ENCODE peak calls at places on chromosomes 1 and 21, in four cellular contexts. One of them, this sample, is unnamed.

GRCh38 chr1:232983375-232983774 is 33.0 kb downstream of the NTPCR start:
- DNase-seq in fibroblast of lung: no peak
- DNase-seq in substantia nigra: no peak
- DNase-seq in CD4-positive, alpha-beta T cell: no peak
- DNase-seq in this sample: no peak

GRCh38 chr1:70993841-70994240 is 53.8 kb downstream of the PTGER3 start:
- DNase-seq in fibroblast of lung: no peak
- DNase-seq in substantia nigra: no peak
- DNase-seq in CD4-positive, alpha-beta T cell: no peak
- DNase-seq in this sample: no peak

GRCh38 chr1:65791860-65792670 is 630 bp upstream of the PDE4B start:
- DNase-seq in fibroblast of lung: peak
- DNase-seq in substantia nigra: no peak
- DNase-seq in CD4-positive, alpha-beta T cell: no peak
- DNase-seq in this sample: no peak

GRCh38 chr1:59638172-59638800 is 176.5 kb upstream of the HOOK1 start:
- DNase-seq in fibroblast of lung: peak
- DNase-seq in substantia nigra: no peak
- DNase-seq in CD4-positive, alpha-beta T cell: no peak
- DNase-seq in this sample: no peak

GRCh38 chr1:6472391-6472790 is 6.4 kb upstream of the TNFRSF25 start:
- DNase-seq in fibroblast of lung: no peak
- DNase-seq in substantia nigra: no peak
- DNase-seq in CD4-positive, alpha-beta T cell: no peak
- DNase-seq in this sample: no peak

GRCh38 chr1:24992761-24993211 is 62.7 kb upstream of the RUNX3 start:
- DNase-seq in fibroblast of lung: no peak
- DNase-seq in substantia nigra: no peak
- DNase-seq in CD4-positive, alpha-beta T cell: no peak
- DNase-seq in this sample: no peak

GRCh38 chr1:41255978-41256377 is 13.9 kb upstream of the SCMH1 start:
- DNase-seq in fibroblast of lung: no peak
- DNase-seq in substantia nigra: no peak
- DNase-seq in CD4-positive, alpha-beta T cell: no peak
- DNase-seq in this sample: no peak

GRCh38 chr1:109984190-109984455 is 442 bp upstream of the AHCYL1 start:
- DNase-seq in fibroblast of lung: no peak
- DNase-seq in substantia nigra: no peak
- DNase-seq in CD4-positive, alpha-beta T cell: no peak
- DNase-seq in this sample: no peak

GRCh38 chr1:38994196-38994595 is 3.1 kb downstream of the AKIRIN1 start:
- DNase-seq in fibroblast of lung: no peak
- DNase-seq in substantia nigra: no peak
- DNase-seq in CD4-positive, alpha-beta T cell: no peak
- DNase-seq in this sample: no peak

GRCh38 chr1:2224621-2225020 is 3.5 kb upstream of the SKI start:
- DNase-seq in fibroblast of lung: no peak
- DNase-seq in substantia nigra: no peak
- DNase-seq in CD4-positive, alpha-beta T cell: no peak
- DNase-seq in this sample: no peak

GRCh38 chr1:82838066-82838465 is 1037.3 kb downstream of the ADGRL2 start:
- DNase-seq in fibroblast of lung: peak
- DNase-seq in substantia nigra: no peak
- DNase-seq in CD4-positive, alpha-beta T cell: no peak
- DNase-seq in this sample: no peak

GRCh38 chr1:29894311-29894710 is 658.0 kb downstream of the PTPRU start:
- DNase-seq in fibroblast of lung: no peak
- DNase-seq in substantia nigra: no peak
- DNase-seq in CD4-positive, alpha-beta T cell: no peak
- DNase-seq in this sample: no peak

GRCh38 chr1:54542962-54543539 is 5.0 kb upstream of the ACOT11 start:
- DNase-seq in fibroblast of lung: no peak
- DNase-seq in substantia nigra: no peak
- DNase-seq in CD4-positive, alpha-beta T cell: no peak
- DNase-seq in this sample: no peak

GRCh38 chr1:3173113-3173745 is 104.2 kb downstream of the PRDM16 start:
- DNase-seq in fibroblast of lung: no peak
- DNase-seq in substantia nigra: no peak
- DNase-seq in CD4-positive, alpha-beta T cell: no peak
- DNase-seq in this sample: no peak

GRCh38 chr1:204924013-204924759 is 53.5 kb downstream of the NFASC start:
- DNase-seq in fibroblast of lung: no peak
- DNase-seq in substantia nigra: no peak
- DNase-seq in CD4-positive, alpha-beta T cell: no peak
- DNase-seq in this sample: no peak

GRCh38 chr1:193435771-193436170 is 249.4 kb upstream of the B3GALT2 start:
- DNase-seq in fibroblast of lung: no peak
- DNase-seq in substantia nigra: no peak
- DNase-seq in CD4-positive, alpha-beta T cell: no peak
- DNase-seq in this sample: no peak

GRCh38 chr1:186541003-186541402 is 80.1 kb upstream of the PDC start:
- DNase-seq in fibroblast of lung: no peak
- DNase-seq in substantia nigra: no peak
- DNase-seq in CD4-positive, alpha-beta T cell: no peak
- DNase-seq in this sample: no peak

GRCh38 chr1:45765999-45766792 is 15.7 kb upstream of the IPP start:
- DNase-seq in fibroblast of lung: no peak
- DNase-seq in substantia nigra: no peak
- DNase-seq in CD4-positive, alpha-beta T cell: no peak
- DNase-seq in this sample: no peak

GRCh38 chr1:27026621-27027574 is 14.2 kb upstream of the TENT5B start:
- DNase-seq in fibroblast of lung: peak
- DNase-seq in substantia nigra: no peak
- DNase-seq in CD4-positive, alpha-beta T cell: no peak
- DNase-seq in this sample: no peak

GRCh38 chr1:76254165-76255043 is 179.9 kb downstream of the ST6GALNAC3 start:
- DNase-seq in fibroblast of lung: peak
- DNase-seq in substantia nigra: no peak
- DNase-seq in CD4-positive, alpha-beta T cell: no peak
- DNase-seq in this sample: no peak

GRCh38 chr1:202251424-202252256 is 58.0 kb downstream of the LGR6 start:
- DNase-seq in fibroblast of lung: no peak
- DNase-seq in substantia nigra: no peak
- DNase-seq in CD4-positive, alpha-beta T cell: no peak
- DNase-seq in this sample: no peak

GRCh38 chr1:88394958-88395357 is 289.1 kb upstream of the PKN2 start:
- DNase-seq in fibroblast of lung: peak
- DNase-seq in substantia nigra: no peak
- DNase-seq in CD4-positive, alpha-beta T cell: no peak
- DNase-seq in this sample: no peak

GRCh38 chr1:41357451-41358151 is 3.6 kb upstream of the FOXO6 start:
- DNase-seq in fibroblast of lung: no peak
- DNase-seq in substantia nigra: no peak
- DNase-seq in CD4-positive, alpha-beta T cell: no peak
- DNase-seq in this sample: no peak

GRCh38 chr1:231828182-231828920 is 201.8 kb downstream of the DISC1 start:
- DNase-seq in fibroblast of lung: peak
- DNase-seq in substantia nigra: no peak
- DNase-seq in CD4-positive, alpha-beta T cell: no peak
- DNase-seq in this sample: no peak

GRCh38 chr1:39754906-39755504 is 16.1 kb downstream of the OXCT2 start:
- DNase-seq in fibroblast of lung: peak
- DNase-seq in substantia nigra: no peak
- DNase-seq in CD4-positive, alpha-beta T cell: no peak
- DNase-seq in this sample: no peak

GRCh38 chr1:244861683-244862082 is 2.7 kb downstream of the HNRNPU start:
- DNase-seq in fibroblast of lung: peak
- DNase-seq in substantia nigra: no peak
- DNase-seq in CD4-positive, alpha-beta T cell: no peak
- DNase-seq in this sample: no peak

GRCh38 chr1:12386130-12386529 is 156.3 kb downstream of the VPS13D start:
- DNase-seq in fibroblast of lung: no peak
- DNase-seq in substantia nigra: no peak
- DNase-seq in CD4-positive, alpha-beta T cell: peak
- DNase-seq in this sample: no peak

GRCh38 chr1:81551942-81552341 is 248.8 kb upstream of the ADGRL2 start:
- DNase-seq in fibroblast of lung: no peak
- DNase-seq in substantia nigra: no peak
- DNase-seq in CD4-positive, alpha-beta T cell: no peak
- DNase-seq in this sample: no peak

GRCh38 chr1:66446261-66447001 is 87.5 kb upstream of the SGIP1 start:
- DNase-seq in fibroblast of lung: peak
- DNase-seq in substantia nigra: no peak
- DNase-seq in CD4-positive, alpha-beta T cell: no peak
- DNase-seq in this sample: peak

GRCh38 chr1:27575861-27576331 is 28.0 kb downstream of the AHDC1 start:
- DNase-seq in fibroblast of lung: peak
- DNase-seq in substantia nigra: peak
- DNase-seq in CD4-positive, alpha-beta T cell: no peak
- DNase-seq in this sample: peak

GRCh38 chr1:167105150-167105840 is 11.4 kb downstream of the STYXL2 start:
- DNase-seq in fibroblast of lung: no peak
- DNase-seq in substantia nigra: no peak
- DNase-seq in CD4-positive, alpha-beta T cell: no peak
- DNase-seq in this sample: no peak

GRCh38 chr1:196535727-196536126 is 72.5 kb downstream of the KCNT2 start:
- DNase-seq in fibroblast of lung: peak
- DNase-seq in substantia nigra: no peak
- DNase-seq in CD4-positive, alpha-beta T cell: no peak
- DNase-seq in this sample: no peak

DNA sequence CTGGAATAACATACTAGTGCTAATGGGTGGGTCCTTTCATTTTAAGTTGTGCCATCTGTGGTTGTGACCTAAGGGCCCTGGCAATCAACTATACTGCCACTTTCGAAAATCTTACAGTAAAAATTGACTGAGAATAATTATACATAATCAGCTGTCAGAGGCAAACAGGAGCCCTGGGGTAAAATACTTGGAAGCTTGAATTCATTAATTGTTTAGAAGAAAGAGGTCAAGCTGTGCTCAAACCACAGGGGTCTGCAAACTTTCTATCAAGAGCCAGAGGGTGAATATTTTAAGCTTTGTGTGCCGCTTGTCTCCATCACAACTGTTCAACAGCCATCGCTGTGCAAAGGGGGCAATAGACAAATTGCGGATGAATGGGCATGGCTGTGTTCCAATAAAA is 35.8 kb upstream of the USP1 start:
- DNase-seq in fibroblast of lung: no peak
- DNase-seq in substantia nigra: no peak
- DNase-seq in CD4-positive, alpha-beta T cell: no peak
- DNase-seq in this sample: no peak
- H3K27ac ChIP-seq in fibroblast of lung: no peak
- H3K27ac ChIP-seq in substantia nigra: no peak
- H3K27ac ChIP-seq in CD4-positive, alpha-beta T cell: no peak
- H3K27ac ChIP-seq in this sample: no peak

DNA sequence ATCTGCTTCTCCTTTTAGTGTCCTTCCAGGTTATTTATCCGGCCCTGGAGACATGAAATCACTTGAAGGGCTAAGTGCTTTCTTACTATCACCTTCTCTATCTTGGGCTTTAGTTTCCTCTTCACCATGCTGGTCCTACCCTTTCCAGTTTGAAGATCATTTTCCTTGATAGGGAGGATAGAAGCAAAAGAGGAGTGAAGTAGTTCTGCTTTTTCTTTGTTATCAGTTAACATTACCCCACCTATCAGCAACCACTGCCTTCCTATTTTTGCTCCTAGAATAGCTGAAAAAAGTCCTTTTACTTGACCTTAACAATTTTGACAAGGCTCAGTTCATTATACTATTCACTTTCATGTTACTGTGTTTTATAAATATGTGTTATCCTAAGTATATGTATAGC is 19.4 kb downstream of the RGL1 start:
- DNase-seq in fibroblast of lung: no peak
- DNase-seq in substantia nigra: no peak
- DNase-seq in CD4-positive, alpha-beta T cell: no peak
- DNase-seq in this sample: no peak
- H3K27ac ChIP-seq in fibroblast of lung: no peak
- H3K27ac ChIP-seq in substantia nigra: no peak
- H3K27ac ChIP-seq in CD4-positive, alpha-beta T cell: no peak
- H3K27ac ChIP-seq in this sample: no peak

GRCh38 chr1:101308001-101308659 is 71.3 kb downstream of the S1PR1 start:
- DNase-seq in fibroblast of lung: no peak
- DNase-seq in substantia nigra: no peak
- DNase-seq in CD4-positive, alpha-beta T cell: no peak
- DNase-seq in this sample: no peak

GRCh38 chr1:101308935-101309333 is 72.1 kb downstream of the S1PR1 start:
- DNase-seq in fibroblast of lung: no peak
- DNase-seq in substantia nigra: no peak
- DNase-seq in CD4-positive, alpha-beta T cell: peak
- DNase-seq in this sample: no peak

GRCh38 chr1:101310484-101310883 is 73.7 kb downstream of the S1PR1 start:
- DNase-seq in fibroblast of lung: no peak
- DNase-seq in substantia nigra: no peak
- DNase-seq in CD4-positive, alpha-beta T cell: no peak
- DNase-seq in this sample: no peak

GRCh38 chr1:101311146-101311892 is 74.5 kb downstream of the S1PR1 start:
- DNase-seq in fibroblast of lung: no peak
- DNase-seq in substantia nigra: no peak
- DNase-seq in CD4-positive, alpha-beta T cell: no peak
- DNase-seq in this sample: no peak

DNA sequence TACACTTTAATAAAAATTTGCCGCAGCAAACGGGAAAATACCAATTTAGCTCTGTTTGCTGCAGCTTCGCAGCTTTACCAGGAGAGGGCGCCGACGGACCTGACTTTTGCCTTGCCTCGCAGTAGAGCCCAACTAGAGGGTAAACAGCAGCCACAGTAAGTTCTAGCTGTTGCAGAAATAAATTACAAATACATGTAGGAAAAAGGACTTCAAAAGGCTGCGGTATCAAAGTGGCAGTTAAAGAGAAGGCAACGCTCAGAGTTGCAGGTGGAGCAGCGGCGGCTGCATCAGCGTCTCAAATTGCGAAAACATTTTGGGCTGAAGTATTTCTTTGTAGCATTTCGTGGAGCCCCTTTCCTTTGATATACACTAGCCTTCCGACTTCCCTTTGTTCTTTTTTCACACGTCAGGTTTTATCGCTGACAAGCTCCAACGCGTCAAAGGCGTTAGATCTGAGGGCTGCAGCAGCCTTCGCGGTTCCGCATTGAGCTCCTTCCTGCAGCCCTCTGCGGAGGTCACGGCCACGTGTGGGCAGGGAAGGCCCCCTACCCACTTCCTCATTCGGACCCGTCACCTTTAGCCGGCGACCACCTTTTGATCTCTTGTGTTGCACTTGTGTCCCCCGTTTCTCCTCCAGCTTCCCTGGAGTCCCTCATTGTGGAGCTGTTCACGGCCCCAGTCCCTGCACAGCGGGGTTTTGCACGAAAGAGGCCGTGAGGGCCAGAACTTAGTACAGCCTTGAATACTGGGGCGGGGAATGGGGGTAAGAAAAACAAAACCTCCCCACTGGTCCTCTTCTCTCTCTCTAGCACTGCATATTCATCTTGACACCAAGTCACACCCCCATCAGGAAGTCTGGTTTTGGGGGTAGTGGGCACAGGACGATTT is 72.8 kb downstream of the S1PR1 start:
- DNase-seq in fibroblast of lung: peak
- DNase-seq in substantia nigra: peak
- DNase-seq in CD4-positive, alpha-beta T cell: peak
- DNase-seq in this sample: no peak
- H3K27ac ChIP-seq in fibroblast of lung: no peak
- H3K27ac ChIP-seq in substantia nigra: no peak
- H3K27ac ChIP-seq in CD4-positive, alpha-beta T cell: peak
- H3K27ac ChIP-seq in this sample: no peak

GRCh38 chr21:35585155-35585554 is 475.2 kb downstream of the SETD4 start:
- DNase-seq in fibroblast of lung: peak
- DNase-seq in substantia nigra: no peak
- DNase-seq in CD4-positive, alpha-beta T cell: no peak
- DNase-seq in this sample: no peak
- H3K27ac ChIP-seq in fibroblast of lung: no peak
- H3K27ac ChIP-seq in substantia nigra: no peak
- H3K27ac ChIP-seq in CD4-positive, alpha-beta T cell: no peak
- H3K27ac ChIP-seq in this sample: no peak